ENCODE peak calls at places on chromosome 13, in nine cellular contexts. One of them, this sample, is unnamed.
A peak's percentile ranks its signal among the peaks of the same experiment; 100 is the strongest.

GRCh38 chr13:38602261-38602660 is 84.6 kb upstream of the FREM2 start:
- DNase-seq in PC-3: peak; percentile 33
- DNase-seq in pancreas: no peak
- DNase-seq in adrenal gland: no peak
- DNase-seq in HCT116: no peak
- DNase-seq in IMR-90: no peak
- DNase-seq in AG09309: no peak
- DNase-seq in foreskin fibroblast: no peak
- DNase-seq in tibial artery: no peak
- DNase-seq in this sample: no peak

GRCh38 chr13:60716296-60716695 is 319.3 kb downstream of the TDRD3 start:
- DNase-seq in PC-3: no peak
- DNase-seq in pancreas: no peak
- DNase-seq in adrenal gland: no peak
- DNase-seq in HCT116: no peak
- DNase-seq in IMR-90: no peak
- DNase-seq in AG09309: no peak
- DNase-seq in foreskin fibroblast: no peak
- DNase-seq in tibial artery: no peak
- DNase-seq in this sample: no peak

GRCh38 chr13:97564929-97565328 is 131.0 kb downstream of the RAP2A start:
- DNase-seq in PC-3: no peak
- DNase-seq in pancreas: no peak
- DNase-seq in adrenal gland: no peak
- DNase-seq in HCT116: no peak
- DNase-seq in IMR-90: no peak
- DNase-seq in AG09309: no peak
- DNase-seq in foreskin fibroblast: no peak
- DNase-seq in tibial artery: no peak
- DNase-seq in this sample: no peak

GRCh38 chr13:36553501-36553900 is 120.3 kb upstream of the SERTM1 start:
- DNase-seq in PC-3: no peak
- DNase-seq in pancreas: no peak
- DNase-seq in adrenal gland: no peak
- DNase-seq in HCT116: no peak
- DNase-seq in IMR-90: no peak
- DNase-seq in AG09309: no peak
- DNase-seq in foreskin fibroblast: no peak
- DNase-seq in tibial artery: no peak
- DNase-seq in this sample: no peak

GRCh38 chr13:113724780-113725315 is 34.2 kb upstream of the TMEM255B start:
- DNase-seq in PC-3: peak; percentile 65
- DNase-seq in pancreas: peak; percentile 82
- DNase-seq in adrenal gland: peak; percentile 77
- DNase-seq in HCT116: peak; percentile 33
- DNase-seq in IMR-90: peak; percentile 23
- DNase-seq in AG09309: no peak
- DNase-seq in foreskin fibroblast: peak; percentile 79
- DNase-seq in tibial artery: peak; percentile 67
- DNase-seq in this sample: peak; percentile 47

GRCh38 chr13:88022826-88023225 is 351.7 kb downstream of the SLITRK5 start:
- DNase-seq in PC-3: no peak
- DNase-seq in pancreas: no peak
- DNase-seq in adrenal gland: no peak
- DNase-seq in HCT116: no peak
- DNase-seq in IMR-90: no peak
- DNase-seq in AG09309: no peak
- DNase-seq in foreskin fibroblast: no peak
- DNase-seq in tibial artery: no peak
- DNase-seq in this sample: no peak

GRCh38 chr13:81140675-81141074 is 799.7 kb upstream of the SPRY2 start:
- DNase-seq in PC-3: no peak
- DNase-seq in pancreas: no peak
- DNase-seq in adrenal gland: no peak
- DNase-seq in HCT116: no peak
- DNase-seq in IMR-90: no peak
- DNase-seq in AG09309: no peak
- DNase-seq in foreskin fibroblast: no peak
- DNase-seq in tibial artery: no peak
- DNase-seq in this sample: no peak

GRCh38 chr13:109874921-109875454 is 88.6 kb upstream of the IRS2 start:
- DNase-seq in PC-3: peak; percentile 8
- DNase-seq in pancreas: no peak
- DNase-seq in adrenal gland: no peak
- DNase-seq in HCT116: no peak
- DNase-seq in IMR-90: peak; percentile 48
- DNase-seq in AG09309: peak; percentile 13
- DNase-seq in foreskin fibroblast: peak; percentile 66
- DNase-seq in tibial artery: no peak
- DNase-seq in this sample: peak; percentile 66

GRCh38 chr13:28544026-28544425 is 49.1 kb upstream of the FLT1 start:
- DNase-seq in PC-3: no peak
- DNase-seq in pancreas: no peak
- DNase-seq in adrenal gland: no peak
- DNase-seq in HCT116: no peak
- DNase-seq in IMR-90: no peak
- DNase-seq in AG09309: no peak
- DNase-seq in foreskin fibroblast: no peak
- DNase-seq in tibial artery: no peak
- DNase-seq in this sample: peak; percentile 30

GRCh38 chr13:98324105-98324504 is 147.0 kb upstream of the RNF113B start:
- DNase-seq in PC-3: no peak
- DNase-seq in pancreas: no peak
- DNase-seq in adrenal gland: no peak
- DNase-seq in HCT116: no peak
- DNase-seq in IMR-90: no peak
- DNase-seq in AG09309: peak; percentile 55
- DNase-seq in foreskin fibroblast: no peak
- DNase-seq in tibial artery: peak; percentile 60
- DNase-seq in this sample: peak; percentile 42

GRCh38 chr13:64675256-64675892 is 2554.8 kb downstream of the PCDH9 start:
- DNase-seq in PC-3: peak; percentile 76
- DNase-seq in pancreas: no peak
- DNase-seq in adrenal gland: no peak
- DNase-seq in HCT116: no peak
- DNase-seq in IMR-90: peak; percentile 77
- DNase-seq in AG09309: no peak
- DNase-seq in foreskin fibroblast: peak; percentile 77
- DNase-seq in tibial artery: no peak
- DNase-seq in this sample: peak; percentile 57

GRCh38 chr13:23020246-23020843 is 160.4 kb upstream of the SGCG start:
- DNase-seq in PC-3: peak; percentile 66
- DNase-seq in pancreas: no peak
- DNase-seq in adrenal gland: peak; percentile 49
- DNase-seq in HCT116: peak; percentile 61
- DNase-seq in IMR-90: peak; percentile 57
- DNase-seq in AG09309: peak; percentile 11
- DNase-seq in foreskin fibroblast: peak; percentile 68
- DNase-seq in tibial artery: peak; percentile 64
- DNase-seq in this sample: peak; percentile 59

GRCh38 chr13:106318941-106319411 is 216.5 kb downstream of the EFNB2 start:
- DNase-seq in PC-3: peak; percentile 84
- DNase-seq in pancreas: no peak
- DNase-seq in adrenal gland: no peak
- DNase-seq in HCT116: peak; percentile 62
- DNase-seq in IMR-90: peak; percentile 96
- DNase-seq in AG09309: peak; percentile 82
- DNase-seq in foreskin fibroblast: peak; percentile 91
- DNase-seq in tibial artery: no peak
- DNase-seq in this sample: peak; percentile 79

GRCh38 chr13:109412232-109412935 is 374.0 kb downstream of the IRS2 start:
- DNase-seq in PC-3: peak; percentile 39
- DNase-seq in pancreas: peak; percentile 44
- DNase-seq in adrenal gland: peak; percentile 66
- DNase-seq in HCT116: peak; percentile 18
- DNase-seq in IMR-90: peak; percentile 33
- DNase-seq in AG09309: no peak
- DNase-seq in foreskin fibroblast: peak; percentile 49
- DNase-seq in tibial artery: no peak
- DNase-seq in this sample: no peak

GRCh38 chr13:29137016-29137415 is 316.9 kb downstream of the MTUS2 start:
- DNase-seq in PC-3: no peak
- DNase-seq in pancreas: no peak
- DNase-seq in adrenal gland: no peak
- DNase-seq in HCT116: no peak
- DNase-seq in IMR-90: no peak
- DNase-seq in AG09309: no peak
- DNase-seq in foreskin fibroblast: no peak
- DNase-seq in tibial artery: no peak
- DNase-seq in this sample: no peak

GRCh38 chr13:48562296-48563066 is 29.6 kb upstream of the RCBTB2 start:
- DNase-seq in PC-3: peak; percentile 55
- DNase-seq in pancreas: no peak
- DNase-seq in adrenal gland: no peak
- DNase-seq in HCT116: no peak
- DNase-seq in IMR-90: no peak
- DNase-seq in AG09309: no peak
- DNase-seq in foreskin fibroblast: no peak
- DNase-seq in tibial artery: no peak
- DNase-seq in this sample: no peak

GRCh38 chr13:32153056-32153455 is 121.5 kb downstream of the FRY start:
- DNase-seq in PC-3: peak; percentile 71
- DNase-seq in pancreas: no peak
- DNase-seq in adrenal gland: no peak
- DNase-seq in HCT116: no peak
- DNase-seq in IMR-90: peak; percentile 88
- DNase-seq in AG09309: peak; percentile 78
- DNase-seq in foreskin fibroblast: peak; percentile 86
- DNase-seq in tibial artery: no peak
- DNase-seq in this sample: peak; percentile 88

GRCh38 chr13:114235697-114236096 is 1.0 kb downstream of the CDC16 start:
- DNase-seq in PC-3: peak; percentile 4
- DNase-seq in pancreas: no peak
- DNase-seq in adrenal gland: peak; percentile 33
- DNase-seq in HCT116: no peak
- DNase-seq in IMR-90: no peak
- DNase-seq in AG09309: no peak
- DNase-seq in foreskin fibroblast: peak; percentile 16
- DNase-seq in tibial artery: no peak
- DNase-seq in this sample: no peak

GRCh38 chr13:67223742-67224141 is 6.4 kb downstream of the PCDH9 start:
- DNase-seq in PC-3: peak; percentile 30
- DNase-seq in pancreas: no peak
- DNase-seq in adrenal gland: no peak
- DNase-seq in HCT116: no peak
- DNase-seq in IMR-90: peak; percentile 32
- DNase-seq in AG09309: no peak
- DNase-seq in foreskin fibroblast: peak; percentile 28
- DNase-seq in tibial artery: no peak
- DNase-seq in this sample: no peak
- H3K4me3 ChIP-seq in PC-3: peak overlapping the region; percentile 54
- H3K4me3 ChIP-seq in pancreas: no peak overlapping the region
- H3K4me3 ChIP-seq in adrenal gland: no peak overlapping the region
- H3K4me3 ChIP-seq in HCT116: no peak overlapping the region
- H3K4me3 ChIP-seq in IMR-90: no peak overlapping the region
- H3K4me3 ChIP-seq in AG09309: no peak overlapping the region
- H3K4me3 ChIP-seq in foreskin fibroblast: peak overlapping the region; percentile 34
- H3K4me3 ChIP-seq in tibial artery: no peak overlapping the region
- H3K4me3 ChIP-seq in this sample: peak overlapping the region; percentile 3

DNA sequence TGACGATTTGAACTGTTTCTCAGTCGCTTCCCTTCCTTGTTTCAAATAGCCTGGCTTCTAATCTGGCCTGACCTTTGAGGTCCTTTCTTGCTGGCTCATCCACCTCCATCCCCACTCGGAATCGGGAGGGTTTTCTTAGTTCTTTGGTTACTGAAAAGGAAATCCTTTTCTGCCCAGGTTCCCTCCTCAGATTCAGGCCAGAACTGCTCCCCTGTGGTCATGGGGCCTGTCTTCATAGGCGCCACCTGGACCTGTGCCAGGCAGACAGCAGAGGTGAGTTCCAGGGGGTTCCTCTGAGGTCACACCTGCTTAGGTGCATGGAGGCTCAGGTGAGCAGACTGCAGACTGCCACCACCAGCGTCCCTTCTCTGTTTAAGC is 62.4 kb downstream of the AKAP11 start:
- DNase-seq in PC-3: no peak
- DNase-seq in pancreas: no peak
- DNase-seq in adrenal gland: no peak
- DNase-seq in HCT116: no peak
- DNase-seq in IMR-90: no peak
- DNase-seq in AG09309: no peak
- DNase-seq in foreskin fibroblast: no peak
- DNase-seq in tibial artery: no peak
- DNase-seq in this sample: no peak
- TF ChIP-seq CTCF in PC-3: no peak
- TF ChIP-seq CTCF in pancreas: no peak
- TF ChIP-seq CTCF in adrenal gland: no peak
- TF ChIP-seq CTCF in HCT116: peak; percentile 5
- TF ChIP-seq CTCF in IMR-90: no peak
- TF ChIP-seq CTCF in AG09309: no peak
- TF ChIP-seq CTCF in foreskin fibroblast: no peak
- TF ChIP-seq CTCF in tibial artery: no peak
- TF ChIP-seq CTCF in this sample: no peak

GRCh38 chr13:101455863-101456262 is 3.4 kb downstream of the ITGBL1 start:
- DNase-seq in PC-3: peak; percentile 90
- DNase-seq in pancreas: no peak
- DNase-seq in adrenal gland: no peak
- DNase-seq in HCT116: no peak
- DNase-seq in IMR-90: peak; percentile 97
- DNase-seq in AG09309: peak; percentile 82
- DNase-seq in foreskin fibroblast: peak; percentile 92
- DNase-seq in tibial artery: no peak
- DNase-seq in this sample: peak; percentile 95
- H3K4me3 ChIP-seq in PC-3: peak overlapping the region; percentile 48
- H3K4me3 ChIP-seq in pancreas: no peak overlapping the region
- H3K4me3 ChIP-seq in adrenal gland: no peak overlapping the region
- H3K4me3 ChIP-seq in HCT116: no peak overlapping the region
- H3K4me3 ChIP-seq in IMR-90: no peak overlapping the region
- H3K4me3 ChIP-seq in AG09309: no peak overlapping the region
- H3K4me3 ChIP-seq in foreskin fibroblast: peak overlapping the region; percentile 14
- H3K4me3 ChIP-seq in tibial artery: peak overlapping the region; percentile 70
- H3K4me3 ChIP-seq in this sample: peak overlapping the region; percentile 50

GRCh38 chr13:44577236-44578063 is 1.3 kb upstream of the TSC22D1 start:
- DNase-seq in PC-3: peak; percentile 93
- DNase-seq in pancreas: peak; percentile 97
- DNase-seq in adrenal gland: peak; percentile 97
- DNase-seq in HCT116: peak; percentile 88
- DNase-seq in IMR-90: peak; percentile 95
- DNase-seq in AG09309: peak; percentile 82
- DNase-seq in foreskin fibroblast: peak; percentile 99
- DNase-seq in tibial artery: peak; percentile 95
- DNase-seq in this sample: peak; percentile 97

GRCh38 chr13:44575741-44576395 is at the start of gene TSC22D1:
- DNase-seq in PC-3: peak; percentile 21
- DNase-seq in pancreas: peak; percentile 58
- DNase-seq in adrenal gland: peak; percentile 43
- DNase-seq in HCT116: no peak
- DNase-seq in IMR-90: peak; percentile 56
- DNase-seq in AG09309: peak; percentile 17
- DNase-seq in foreskin fibroblast: peak; percentile 73
- DNase-seq in tibial artery: peak; percentile 43
- DNase-seq in this sample: peak; percentile 58

GRCh38 chr13:44578064-44578394 is 1.9 kb upstream of the TSC22D1 start:
- DNase-seq in PC-3: no peak
- DNase-seq in pancreas: no peak
- DNase-seq in adrenal gland: no peak
- DNase-seq in HCT116: no peak
- DNase-seq in IMR-90: no peak
- DNase-seq in AG09309: peak; percentile 10
- DNase-seq in foreskin fibroblast: no peak
- DNase-seq in tibial artery: peak; percentile 37
- DNase-seq in this sample: peak; percentile 57

GRCh38 chr13:44575035-44575434 is 1.1 kb downstream of the TSC22D1 start:
- DNase-seq in PC-3: no peak
- DNase-seq in pancreas: no peak
- DNase-seq in adrenal gland: no peak
- DNase-seq in HCT116: no peak
- DNase-seq in IMR-90: no peak
- DNase-seq in AG09309: no peak
- DNase-seq in foreskin fibroblast: no peak
- DNase-seq in tibial artery: no peak
- DNase-seq in this sample: no peak

GRCh38 chr13:44576396-44577235 is 486 bp upstream of the TSC22D1 start:
- DNase-seq in PC-3: no peak
- DNase-seq in pancreas: no peak
- DNase-seq in adrenal gland: peak; percentile 45
- DNase-seq in HCT116: no peak
- DNase-seq in IMR-90: no peak
- DNase-seq in AG09309: no peak
- DNase-seq in foreskin fibroblast: peak; percentile 50
- DNase-seq in tibial artery: no peak
- DNase-seq in this sample: no peak
- TF ChIP-seq CTCF in PC-3: no peak
- TF ChIP-seq CTCF in pancreas: no peak
- TF ChIP-seq CTCF in adrenal gland: no peak
- TF ChIP-seq CTCF in HCT116: no peak
- TF ChIP-seq CTCF in IMR-90: no peak
- TF ChIP-seq CTCF in AG09309: no peak
- TF ChIP-seq CTCF in foreskin fibroblast: no peak
- TF ChIP-seq CTCF in tibial artery: no peak
- TF ChIP-seq CTCF in this sample: no peak